ENCODE peak calls at places on chromosomes 5 and 9, in nine cellular contexts. B is prostate gland, N is endodermal cell, J is fibroblast of the aortic adventitia, D is upper lobe of right lung, S is endothelial cell of umbilical vein, E is MM.1S, I is IMR-90, W is pancreas. H is an unnamed sample.
A peak's percentile ranks its signal among the peaks of the same experiment; 100 is the strongest.

GRCh38 chr5:82147860-82148573 is 130.1 kb downstream of the RPS23 start:
- DNase-seq in N (no peak), E (no peak), D (no peak), S (no peak), W (no peak), J (peak; percentile 63), I (peak; percentile 89), B (no peak), H (no peak)

GRCh38 chr5:118698774-118699173 is 289.6 kb downstream of the DTWD2 start:
- DNase-seq in W (no peak), E (no peak), N (peak; percentile 82), S (no peak), B (no peak), D (no peak), J (no peak), I (no peak), H (no peak)

GRCh38 chr5:180343846-180344327 is 9.2 kb downstream of the GFPT2 start:
- DNase-seq in E (no peak), S (no peak), N (peak; percentile 62), W (no peak), D (no peak), I (no peak), B (no peak), J (peak; percentile 80), H (no peak)

GRCh38 chr5:52928664-52929063 is 60.5 kb upstream of the ITGA2 start:
- DNase-seq in J (no peak), B (no peak), D (no peak), I (no peak), E (no peak), W (no peak), S (no peak), N (no peak), H (no peak)

GRCh38 chr5:148909766-148910165 is 83.4 kb downstream of the ADRB2 start:
- DNase-seq in D (no peak), N (peak; percentile 32), I (no peak), W (no peak), S (peak; percentile 59), E (no peak), J (no peak), B (no peak), H (no peak)

GRCh38 chr9:94156549-94157407 is 72.5 kb downstream of the PTPDC1 start:
- DNase-seq in B (peak; percentile 52), S (peak; percentile 83), W (peak; percentile 65), E (no peak), N (peak; percentile 24), I (peak; percentile 50), J (peak; percentile 78), D (peak; percentile 76), H (no peak)

GRCh38 chr5:116527587-116527986 is 47.0 kb downstream of the SEMA6A start:
- DNase-seq in D (no peak), S (no peak), W (no peak), J (no peak), E (no peak), B (no peak), I (no peak), N (no peak), H (no peak)

GRCh38 chr5:170681013-170681433 is 102.5 kb upstream of the GABRP start:
- DNase-seq in E (peak; percentile 64), N (peak; percentile 93), J (peak; percentile 5), S (peak; percentile 43), W (peak; percentile 32), B (no peak), D (no peak), I (peak; percentile 28), H (no peak)

GRCh38 chr5:128304791-128305190 is 221.2 kb downstream of the SLC12A2 start:
- DNase-seq in W (no peak), D (no peak), S (no peak), B (no peak), N (no peak), E (no peak), I (peak; percentile 46), J (no peak), H (no peak)

GRCh38 chr5:36301858-36302603 is at the start of gene RANBP3L:
- DNase-seq in E (peak; percentile 78), N (no peak), J (peak; percentile 34), I (peak; percentile 56), W (no peak), B (peak; percentile 63), D (no peak), S (peak; percentile 69), H (no peak)

GRCh38 chr5:14491505-14491904 is 90.1 kb upstream of the OTULINL start:
- DNase-seq in I (peak; percentile 75), S (no peak), E (no peak), D (no peak), J (peak; percentile 83), N (no peak), W (no peak), B (no peak), H (no peak)

GRCh38 chr9:87910821-87911220 is 6.9 kb upstream of the SPATA31C1 start:
- DNase-seq in E (no peak), J (no peak), B (no peak), I (no peak), W (no peak), D (no peak), N (no peak), S (no peak), H (no peak)

GRCh38 chr9:116789097-116789496 is 102.0 kb downstream of the TRIM32 start:
- DNase-seq in I (no peak), B (no peak), E (no peak), D (no peak), J (no peak), N (no peak), W (no peak), S (no peak), H (no peak)

GRCh38 chr5:164235176-164235914 is 729.9 kb downstream of the MAT2B start:
- DNase-seq in W (no peak), E (no peak), D (no peak), I (peak; percentile 79), N (no peak), S (peak; percentile 88), J (peak; percentile 99), B (no peak), H (no peak)

GRCh38 chr5:97998946-97999345 is 774.5 kb upstream of the RGMB start:
- DNase-seq in I (peak; percentile 47), W (no peak), S (no peak), E (no peak), B (no peak), N (no peak), D (no peak), J (peak; percentile 9), H (no peak)

GRCh38 chr9:71879644-71880174 is 31.3 kb downstream of the ABHD17B start:
- DNase-seq in D (no peak), I (no peak), B (no peak), E (no peak), N (no peak), W (no peak), S (no peak), J (no peak), H (no peak)

GRCh38 chr9:90287567-90288274 is 354.9 kb downstream of the DIRAS2 start:
- DNase-seq in W (no peak), D (no peak), E (peak; percentile 96), S (no peak), I (no peak), B (no peak), J (no peak), N (peak; percentile 60), H (peak; percentile 21)

GRCh38 chr9:135596211-135596610 is 34.7 kb downstream of the PAEP start:
- DNase-seq in B (no peak), J (no peak), N (no peak), I (no peak), S (no peak), W (no peak), D (no peak), E (no peak), H (no peak)

GRCh38 chr9:137028281-137029057 is 432 bp upstream of the ABCA2 start:
- DNase-seq in W (peak; percentile 70), N (peak; percentile 83), E (peak; percentile 70), J (peak; percentile 23), S (peak; percentile 19), B (peak; percentile 58), D (peak; percentile 87), I (peak; percentile 11), H (no peak)
- TF ChIP-seq CTCF in W (no peak), N (peak; percentile 18), E (peak; percentile 54), J (peak; percentile 55), S (peak; percentile 60), B (peak; percentile 48), D (peak; percentile 37), I (peak; percentile 40), H (peak; percentile 70)

DNA sequence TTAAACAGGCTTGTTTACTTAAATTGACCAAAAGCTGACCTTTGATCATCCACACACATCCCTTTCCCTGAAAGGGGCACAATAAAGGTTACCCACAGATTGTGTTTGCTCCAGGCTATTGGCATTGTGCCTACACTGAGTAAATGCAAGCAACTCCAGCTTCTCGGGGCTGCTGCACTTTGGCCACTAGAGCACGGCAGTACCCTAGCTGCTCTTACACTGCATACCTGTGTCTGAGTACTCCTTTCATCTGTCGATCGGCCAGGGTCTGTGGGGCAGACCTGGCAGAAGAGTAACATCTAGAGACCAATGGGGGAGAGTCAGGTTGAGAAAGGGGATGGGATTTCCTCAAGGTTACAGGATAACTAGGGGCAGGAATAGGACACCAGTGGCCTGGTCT is 281.9 kb upstream of the NMUR2 start:
- DNase-seq in J (no peak), S (no peak), I (no peak), W (no peak), B (no peak), E (no peak), N (peak; percentile 62), D (no peak), H (no peak)
- H3K4me3 ChIP-seq in J (no peak overlapping the region), S (no peak overlapping the region), I (no peak overlapping the region), W (no peak overlapping the region), B (no peak overlapping the region), E (no peak overlapping the region), N (peak overlapping the region; percentile 53), D (no peak overlapping the region), H (no peak overlapping the region)

GRCh38 chr5:6195711-6196358 is 182.5 kb downstream of the MED10 start:
- DNase-seq in S (no peak), B (no peak), N (no peak), J (no peak), I (no peak), W (no peak), D (no peak), E (no peak), H (no peak)

GRCh38 chr5:6194906-6195612 is 183.3 kb downstream of the MED10 start:
- DNase-seq in S (no peak), E (peak; percentile 9), W (no peak), I (no peak), N (no peak), D (no peak), J (no peak), B (no peak), H (no peak)

GRCh38 chr5:6194261-6194875 is 184.0 kb downstream of the MED10 start:
- DNase-seq in W (no peak), B (no peak), I (no peak), D (no peak), E (no peak), N (no peak), J (no peak), S (no peak), H (no peak)

GRCh38 chr5:6193315-6193714 is 185.0 kb downstream of the MED10 start:
- DNase-seq in J (no peak), E (no peak), S (no peak), D (no peak), I (no peak), N (no peak), W (no peak), B (no peak), H (no peak)

GRCh38 chr5:6197427-6197826 is 180.9 kb downstream of the MED10 start:
- DNase-seq in E (no peak), B (no peak), I (no peak), S (no peak), W (no peak), D (no peak), J (no peak), N (no peak), H (no peak)
- TF ChIP-seq CTCF in E (no peak), B (no peak), I (no peak), S (no peak), W (no peak), D (no peak), J (no peak), N (no peak), H (no peak)

GRCh38 chr5:84228266-84228665 is 156.4 kb downstream of the EDIL3 start:
- DNase-seq in B (no peak), E (peak; percentile 47), I (peak; percentile 9), N (no peak), S (no peak), W (no peak), D (no peak), J (no peak), H (no peak)
- H3K4me3 ChIP-seq in B (no peak overlapping the region), E (no peak overlapping the region), I (no peak overlapping the region), N (no peak overlapping the region), S (no peak overlapping the region), W (no peak overlapping the region), D (no peak overlapping the region), J (no peak overlapping the region), H (no peak overlapping the region)